ENCODE peak calls at places on chromosomes 13 and 19, in five cellular contexts. U, T, A, D and P are unnamed samples.
A peak's percentile ranks its signal among the peaks of the same experiment; 100 is the strongest.

GRCh38 chr19:35278578-35279284 is 3.6 kb upstream of the HAMP start:
- DNase-seq in D (no peak), T (no peak), U (no peak), A (no peak), P (no peak)

GRCh38 chr13:102580552-102581169 is 16.1 kb upstream of the TPP2 start:
- DNase-seq in A (no peak), T (peak; percentile 68), D (peak; percentile 27), U (peak; percentile 55), P (peak; percentile 52)

GRCh38 chr19:11064831-11065303 is 24.4 kb upstream of the LDLR start:
- DNase-seq in T (no peak), U (no peak), D (peak; percentile 55), A (no peak), P (no peak)

GRCh38 chr13:110012102-110012739 is 225.8 kb upstream of the IRS2 start:
- DNase-seq in T (peak; percentile 60), U (peak; percentile 3), D (no peak), A (no peak), P (no peak)

GRCh38 chr19:12092065-12092867 is 27.7 kb downstream of the ZNF844 start:
- DNase-seq in T (no peak), U (peak; percentile 72), D (peak; percentile 94), A (peak; percentile 81), P (peak; percentile 94)

GRCh38 chr13:113875829-113876228 is 12.0 kb upstream of the GAS6 start:
- DNase-seq in U (no peak), D (no peak), T (no peak), A (no peak), P (no peak)

GRCh38 chr13:73722120-73722519 is 412.1 kb downstream of the KLF12 start:
- DNase-seq in U (peak; percentile 5), A (no peak), D (no peak), T (peak; percentile 51), P (peak; percentile 46)

GRCh38 chr19:41999071-41999877 is 5.2 kb upstream of the ATP1A3 start:
- DNase-seq in T (no peak), A (no peak), D (no peak), U (no peak), P (no peak)

GRCh38 chr13:93730780-93731179 is 504.2 kb downstream of the GPC6 start:
- DNase-seq in D (no peak), T (no peak), U (no peak), A (no peak), P (no peak)

GRCh38 chr19:46840157-46840942 is 10.3 kb downstream of the AP2S1 start:
- DNase-seq in U (peak; percentile 63), A (no peak), T (no peak), D (peak; percentile 68), P (no peak)

GRCh38 chr13:95226932-95227718 is 74.1 kb downstream of the ABCC4 start:
- DNase-seq in A (no peak), T (no peak), D (no peak), U (no peak), P (no peak)

GRCh38 chr19:27794444-27795042 is 1418.4 kb downstream of the UQCRFS1 start:
- DNase-seq in D (peak; percentile 24), U (peak; percentile 16), A (no peak), T (no peak), P (no peak)

GRCh38 chr13:83086948-83087347 is 795.3 kb downstream of the SLITRK1 start:
- DNase-seq in A (no peak), T (no peak), U (no peak), D (no peak), P (no peak)

GRCh38 chr19:40519352-40520322 is 52.8 kb downstream of the SPTBN4 start:
- DNase-seq in U (no peak), T (no peak), A (no peak), D (no peak), P (no peak)

GRCh38 chr19:41433171-41433570 is 6.0 kb upstream of the B3GNT8 start:
- DNase-seq in A (no peak), U (no peak), T (no peak), D (no peak), P (no peak)

GRCh38 chr19:49559928-49560327 is 20.4 kb downstream of the NOSIP start:
- DNase-seq in D (no peak), U (no peak), T (no peak), A (no peak), P (no peak)

GRCh38 chr19:39946532-39946931 is 12.1 kb upstream of the FCGBP start:
- DNase-seq in D (no peak), A (no peak), T (no peak), U (no peak), P (no peak)

GRCh38 chr19:42419309-42419708 is 7.9 kb downstream of the LIPE start:
- DNase-seq in D (no peak), T (no peak), A (no peak), U (no peak), P (no peak)

GRCh38 chr19:39299832-39300231 is 3.6 kb downstream of the IFNL1 start:
- DNase-seq in A (no peak), T (no peak), D (no peak), U (no peak), P (no peak)

GRCh38 chr19:46813570-46814358 is 25.4 kb upstream of the SLC1A5 start:
- DNase-seq in A (no peak), T (no peak), U (peak; percentile 56), D (no peak), P (no peak)

GRCh38 chr13:62837895-62838294 is 1422.2 kb upstream of the PCDH20 start:
- DNase-seq in A (no peak), T (no peak), D (no peak), U (no peak), P (no peak)

GRCh38 chr13:67147257-67148218 is 82.6 kb downstream of the PCDH9 start:
- DNase-seq in D (no peak), A (no peak), U (no peak), T (no peak), P (peak; percentile 3)

GRCh38 chr19:33795370-33796163 is 1.1 kb upstream of the KCTD15 start:
- DNase-seq in T (no peak), U (peak; percentile 66), A (no peak), D (peak; percentile 92), P (peak; percentile 64)

GRCh38 chr13:74570834-74571233 is 436.6 kb upstream of the KLF12 start:
- DNase-seq in D (no peak), U (no peak), A (no peak), T (peak; percentile 2), P (no peak)

GRCh38 chr13:105799155-105799554 is 736.3 kb downstream of the EFNB2 start:
- DNase-seq in U (no peak), D (no peak), T (no peak), A (no peak), P (no peak)

GRCh38 chr13:67630640-67631039 is 400.5 kb upstream of the PCDH9 start:
- DNase-seq in T (no peak), A (no peak), U (no peak), D (no peak), P (no peak)

GRCh38 chr19:19866599-19867248 is 1.0 kb downstream of the ZNF253 start:
- DNase-seq in A (peak; percentile 53), D (peak; percentile 74), U (peak; percentile 58), T (no peak), P (peak; percentile 66)

GRCh38 chr19:45472557-45473365 is 5.0 kb downstream of the FOSB start:
- DNase-seq in D (no peak), T (no peak), A (no peak), U (no peak), P (no peak)

GRCh38 chr19:45408121-45408520 is 1.7 kb downstream of the POLR1G start:
- DNase-seq in D (no peak), U (no peak), T (no peak), A (no peak), P (no peak)

GRCh38 chr13:111337206-111337605 is 16.8 kb downstream of the TEX29 start:
- DNase-seq in T (no peak), D (no peak), A (no peak), U (no peak), P (no peak)

GRCh38 chr13:21556051-21556450 is 47.9 kb downstream of the MICU2 start:
- DNase-seq in A (no peak), U (no peak), D (no peak), T (no peak), P (no peak)

DNA sequence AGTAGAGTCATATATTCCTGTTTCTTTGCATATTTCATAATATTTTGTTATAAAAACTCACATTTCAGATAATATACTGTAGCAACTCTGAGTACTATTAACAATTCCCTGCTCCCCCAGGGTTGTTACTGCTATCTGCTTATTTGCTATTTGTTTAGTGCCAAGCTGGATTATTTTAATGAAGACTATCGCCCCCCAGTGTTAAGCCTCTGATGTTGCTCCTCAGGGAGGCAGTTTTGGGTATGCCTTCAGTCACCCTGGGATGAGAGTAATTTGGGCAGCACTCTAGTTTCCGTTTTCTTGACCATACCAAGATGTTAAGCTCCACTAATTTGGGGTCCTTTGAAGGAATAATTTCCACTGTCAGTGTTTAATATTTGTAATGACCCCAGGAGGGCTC is 46.0 kb downstream of the MICU2 start:
- DNase-seq in T (peak; percentile 16), D (peak; percentile 19), U (peak; percentile 25), A (peak; percentile 10), P (peak; percentile 3)
- TF ChIP-seq ZNF274 in T (no peak), D (no peak), U (no peak), A (no peak), P (no peak)

DNA sequence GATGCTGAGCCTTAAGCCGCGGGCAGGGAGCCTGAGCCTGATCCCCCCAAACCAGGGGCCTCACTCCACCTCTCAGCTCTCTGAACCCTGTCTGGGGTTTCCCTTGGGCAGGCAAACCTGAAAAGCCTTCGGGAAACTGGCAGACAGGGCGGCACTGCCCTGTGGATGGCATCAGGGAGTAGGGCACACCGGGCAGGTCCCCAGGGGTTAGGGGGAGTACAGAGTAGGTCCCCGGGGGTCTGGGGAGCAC is 9.7 kb downstream of the MKNK2 start:
- DNase-seq in U (no peak), D (no peak), T (no peak), A (no peak), P (no peak)
- TF ChIP-seq ZNF274 in U (no peak), D (no peak), T (no peak), A (no peak), P (no peak)

GRCh38 chr19:32206065-32206464 is 139.3 kb upstream of the ZNF507 start:
- DNase-seq in D (no peak), A (no peak), U (no peak), T (no peak), P (no peak)
- TF ChIP-seq ZNF274 in D (no peak), A (no peak), U (no peak), T (no peak), P (no peak)

GRCh38 chr19:30679789-30680188 is 307.6 kb downstream of the ZNF536 start:
- DNase-seq in D (no peak), A (no peak), T (no peak), U (no peak), P (no peak)

GRCh38 chr19:30685601-30686000 is 313.4 kb downstream of the ZNF536 start:
- DNase-seq in D (no peak), A (no peak), T (no peak), U (no peak), P (no peak)

GRCh38 chr19:30684613-30685012 is 312.4 kb downstream of the ZNF536 start:
- DNase-seq in U (no peak), T (no peak), A (no peak), D (no peak), P (no peak)

GRCh38 chr19:30681162-30681996 is 309.2 kb downstream of the ZNF536 start:
- DNase-seq in T (no peak), D (no peak), U (no peak), A (no peak), P (no peak)

GRCh38 chr19:30682576-30683536 is 310.7 kb downstream of the ZNF536 start:
- DNase-seq in A (no peak), D (peak; percentile 80), U (peak; percentile 35), T (peak; percentile 12), P (peak; percentile 23)
- TF ChIP-seq ZNF274 in A (no peak), D (no peak), U (no peak), T (no peak), P (no peak)